ENCODE peak calls at places on chromosomes 5 and 9, in nine cellular contexts. E is PC-9, D is GM23248, K is GM23338, V is hepatocyte, W is PC-3, H is HCT116, R is MM.1S, O is SK-N-SH. C is an unnamed sample. For H3K9me2, the result is how much of the 10 kb centered on the place peaks cover.

GRCh38 chr9:137664676-137665075 is 45.9 kb downstream of the EHMT1 start:
- DNase-seq in E (no peak), D (no peak), K (peak), V (peak), W (peak), H (no peak), R (no peak), O (no peak), C (peak)

GRCh38 chr5:59798862-59799667 is 94.5 kb downstream of the PDE4D start:
- DNase-seq in E (peak), D (peak), K (no peak), V (peak), W (peak), H (no peak), R (peak), O (no peak), C (peak)

GRCh38 chr5:63686938-63687337 is 275.3 kb downstream of the HTR1A start:
- DNase-seq in E (no peak), D (no peak), K (no peak), V (peak), W (peak), H (no peak), R (no peak), O (no peak), C (no peak)

GRCh38 chr5:151134228-151134627 is 23.4 kb downstream of the ANXA6 start:
- DNase-seq in E (peak), D (no peak), K (no peak), V (peak), W (no peak), H (no peak), R (peak), O (no peak), C (peak)

GRCh38 chr5:157188270-157188669 is 7.6 kb downstream of the ITK start:
- DNase-seq in E (no peak), D (no peak), K (no peak), V (no peak), W (no peak), H (no peak), R (no peak), O (no peak), C (no peak)

GRCh38 chr5:157026789-157027424 is 32.0 kb downstream of the HAVCR1 start:
- DNase-seq in E (peak), D (peak), K (peak), V (peak), W (peak), H (peak), R (peak), O (peak), C (peak)

GRCh38 chr5:75640395-75640794 is 29.1 kb downstream of the ANKDD1B start:
- DNase-seq in E (peak), D (peak), K (no peak), V (no peak), W (peak), H (peak), R (no peak), O (no peak), C (no peak)

GRCh38 chr5:78799254-78800017 is 150.9 kb upstream of the LHFPL2 start:
- DNase-seq in E (no peak), D (peak), K (no peak), V (no peak), W (peak), H (no peak), R (no peak), O (no peak), C (no peak)

GRCh38 chr5:74370168-74370567 is 270.4 kb downstream of the ENC1 start:
- DNase-seq in E (no peak), D (no peak), K (no peak), V (no peak), W (no peak), H (no peak), R (no peak), O (no peak), C (no peak)

GRCh38 chr9:105858877-105859276 is 164.5 kb downstream of the TMEM38B start:
- DNase-seq in E (no peak), D (no peak), K (no peak), V (no peak), W (no peak), H (no peak), R (no peak), O (no peak), C (no peak)

GRCh38 chr5:150700298-150700599 is 613 bp downstream of the RBM22 start:
- DNase-seq in E (no peak), D (no peak), K (no peak), V (no peak), W (no peak), H (peak), R (peak), O (no peak), C (no peak)

GRCh38 chr5:136073714-136074113 is 44.9 kb downstream of the TGFBI start:
- DNase-seq in E (no peak), D (peak), K (no peak), V (no peak), W (no peak), H (no peak), R (no peak), O (no peak), C (peak)

GRCh38 chr5:115321309-115321708 is 24.9 kb upstream of the CCDC112 start:
- DNase-seq in E (peak), D (peak), K (no peak), V (no peak), W (peak), H (no peak), R (no peak), O (no peak), C (no peak)

GRCh38 chr9:72305102-72305546 is 59.9 kb downstream of the ZFAND5 start:
- DNase-seq in E (peak), D (peak), K (peak), V (peak), W (peak), H (peak), R (peak), O (peak), C (no peak)

GRCh38 chr9:93133641-93134017 is 422 bp downstream of the NINJ1 start:
- DNase-seq in E (peak), D (peak), K (peak), V (peak), W (peak), H (no peak), R (peak), O (peak), C (no peak)

GRCh38 chr5:158955636-158956035 is 144.1 kb downstream of the EBF1 start:
- DNase-seq in E (no peak), D (no peak), K (no peak), V (no peak), W (no peak), H (no peak), R (no peak), O (no peak), C (peak)

GRCh38 chr5:158957196-158957595 is 142.5 kb downstream of the EBF1 start:
- DNase-seq in E (no peak), D (no peak), K (no peak), V (no peak), W (no peak), H (no peak), R (no peak), O (no peak), C (peak)

GRCh38 chr5:158952951-158953350 is 146.8 kb downstream of the EBF1 start:
- DNase-seq in E (no peak), D (no peak), K (no peak), V (no peak), W (no peak), H (no peak), R (no peak), O (no peak), C (peak)

GRCh38 chr5:158953929-158954534 is 145.7 kb downstream of the EBF1 start:
- DNase-seq in E (no peak), D (peak), K (no peak), V (no peak), W (no peak), H (no peak), R (peak), O (no peak), C (peak)

GRCh38 chr5:158958048-158958994 is 141.4 kb downstream of the EBF1 start:
- DNase-seq in E (no peak), D (peak), K (peak), V (no peak), W (no peak), H (no peak), R (no peak), O (no peak), C (peak)
- H3K9me2 ChIP-seq in E (under half), D (under half), K (under half), V (under half), W (under half), H (under half), R (under half), O (under half), C (under half)

GRCh38 chr9:129497837-129498450 is 123.0 kb downstream of the C9orf50 start:
- DNase-seq in E (no peak), D (peak), K (no peak), V (no peak), W (no peak), H (no peak), R (no peak), O (no peak), C (no peak)

GRCh38 chr9:129498451-129499376 is 122.2 kb downstream of the C9orf50 start:
- DNase-seq in E (no peak), D (no peak), K (no peak), V (no peak), W (no peak), H (no peak), R (no peak), O (no peak), C (no peak)

GRCh38 chr9:129495422-129496186 is 125.3 kb downstream of the C9orf50 start:
- DNase-seq in E (peak), D (peak), K (peak), V (peak), W (peak), H (peak), R (peak), O (peak), C (peak)

GRCh38 chr9:129496187-129497063 is 124.5 kb downstream of the C9orf50 start:
- DNase-seq in E (peak), D (peak), K (peak), V (peak), W (peak), H (peak), R (peak), O (peak), C (peak)

DNA sequence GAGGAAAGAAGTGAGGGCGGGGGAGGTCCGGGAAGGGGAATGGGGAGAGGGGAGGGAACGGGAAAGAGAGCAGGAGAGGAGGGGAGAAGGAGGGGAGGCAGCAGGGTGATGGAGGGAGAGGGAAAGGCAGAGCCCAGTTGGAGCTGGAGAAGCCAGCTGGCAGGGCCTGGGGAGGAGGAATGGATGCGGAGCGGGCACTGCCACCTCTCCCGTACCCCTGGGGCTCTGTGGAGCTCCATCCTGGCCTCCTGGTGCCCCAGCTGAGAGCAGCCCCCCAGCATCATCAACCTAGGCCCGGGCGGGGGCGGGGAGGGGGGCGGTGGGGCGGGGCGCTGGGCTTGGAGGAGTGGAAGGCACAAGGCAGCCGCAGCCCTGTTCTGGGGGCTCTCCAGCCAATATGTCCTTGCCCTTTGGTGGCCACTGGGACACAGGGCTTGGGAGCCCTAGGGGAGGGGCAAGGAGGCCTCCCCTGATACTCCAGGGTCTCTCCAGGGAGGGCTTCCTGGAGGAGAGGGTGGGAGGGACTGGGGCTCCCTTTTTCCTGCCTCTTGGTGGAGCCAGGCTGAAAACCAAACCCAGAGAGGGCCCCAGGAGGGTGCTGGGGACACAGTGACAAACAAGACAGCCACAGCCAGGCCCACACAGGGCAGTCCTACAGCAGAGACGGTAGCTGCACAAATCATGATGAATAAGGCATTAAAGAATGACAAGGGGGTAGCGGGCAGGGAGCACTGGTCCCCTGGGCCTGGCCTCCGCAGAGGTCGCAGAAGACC is 123.7 kb downstream of the C9orf50 start:
- DNase-seq in E (no peak), D (peak), K (peak), V (peak), W (no peak), H (no peak), R (no peak), O (peak), C (no peak)
- H3K4me2 ChIP-seq in E (peak), D (peak), K (peak), V (peak), W (peak), H (peak), R (peak), O (peak), C (peak)

GRCh38 chr5:29017501-29017900 is 1979.1 kb upstream of the CDH9 start:
- DNase-seq in E (peak), D (no peak), K (peak), V (no peak), W (no peak), H (no peak), R (no peak), O (no peak), C (no peak)

GRCh38 chr5:29015523-29015922 is 1977.1 kb upstream of the CDH9 start:
- DNase-seq in E (peak), D (no peak), K (no peak), V (no peak), W (no peak), H (no peak), R (no peak), O (no peak), C (no peak)

GRCh38 chr5:29016067-29016466 is 1977.7 kb upstream of the CDH9 start:
- DNase-seq in E (peak), D (no peak), K (no peak), V (no peak), W (peak), H (no peak), R (no peak), O (no peak), C (no peak)
- H3K9me2 ChIP-seq in E (under half), D (under half), K (under half), V (under half), W (under half), H (under half), R (under half), O (under half), C (under half)

DNA sequence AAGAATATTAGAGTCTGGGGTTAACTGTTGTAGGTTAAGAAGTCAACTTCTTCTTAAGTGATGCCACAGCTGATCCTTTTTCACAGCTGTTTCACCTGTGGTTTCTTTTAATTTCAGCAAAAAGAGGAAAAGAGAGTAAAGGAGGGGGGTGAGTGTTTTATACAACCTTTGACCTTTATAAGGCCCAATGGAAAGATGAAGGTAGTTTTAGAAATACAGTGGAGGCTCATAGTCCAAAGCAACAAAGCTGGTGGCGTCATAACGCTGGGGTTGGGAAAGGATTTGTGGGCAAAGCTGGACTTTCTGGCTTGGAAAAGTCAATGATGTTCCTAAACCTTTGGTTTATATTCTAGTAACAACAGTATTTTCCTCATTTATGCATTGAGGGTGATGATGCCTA is 49.5 kb downstream of the RCL1 start:
- DNase-seq in E (no peak), D (no peak), K (no peak), V (no peak), W (no peak), H (no peak), R (no peak), O (no peak), C (peak)
- H3K4me2 ChIP-seq in E (no peak), D (no peak), K (no peak), V (no peak), W (no peak), H (no peak), R (no peak), O (no peak), C (peak)

GRCh38 chr9:134318941-134319305 is 7.3 kb upstream of the RXRA start:
- DNase-seq in E (no peak), D (no peak), K (no peak), V (no peak), W (no peak), H (no peak), R (no peak), O (no peak), C (no peak)
- H3K9me2 ChIP-seq in E (under half), D (under half), K (under half), V (under half), W (under half), H (under half), R (under half), O (under half), C (under half)

GRCh38 chr9:76692448-76693129 is 71.6 kb upstream of the PCA3 start:
- DNase-seq in E (no peak), D (no peak), K (peak), V (no peak), W (no peak), H (no peak), R (no peak), O (no peak), C (no peak)
- H3K4me2 ChIP-seq in E (peak), D (no peak), K (peak), V (peak), W (no peak), H (no peak), R (no peak), O (peak), C (no peak)

C was measured in OCI-LY7.